ENCODE peak calls at places on chromosome 2, in four cellular contexts. One of them, this sample, is unnamed.

GRCh38 chr2:40737180-40737579 is 285.3 kb upstream of the SLC8A1 start:
- DNase-seq in H1: no peak
- DNase-seq in K562: no peak
- DNase-seq in GM12878: no peak
- DNase-seq in this sample: no peak

GRCh38 chr2:60429681-60430080 is 123.8 kb downstream of the BCL11A start:
- DNase-seq in H1: no peak
- DNase-seq in GM12878: no peak
- DNase-seq in K562: no peak
- DNase-seq in this sample: no peak

GRCh38 chr2:71711470-71711857 is 258.1 kb downstream of the DYSF start:
- DNase-seq in H1: no peak
- DNase-seq in GM12878: no peak
- DNase-seq in K562: no peak
- DNase-seq in this sample: no peak

GRCh38 chr2:179344280-179344961 is 79.8 kb upstream of the SESTD1 start:
- DNase-seq in K562: no peak
- DNase-seq in GM12878: no peak
- DNase-seq in H1: no peak
- DNase-seq in this sample: peak

GRCh38 chr2:27891820-27892105 is 1.2 kb downstream of the BABAM2 start:
- DNase-seq in H1: no peak
- DNase-seq in GM12878: no peak
- DNase-seq in K562: no peak
- DNase-seq in this sample: peak

GRCh38 chr2:68464651-68465050 is 2.4 kb downstream of the FBXO48 start:
- DNase-seq in K562: no peak
- DNase-seq in GM12878: no peak
- DNase-seq in H1: no peak
- DNase-seq in this sample: no peak

GRCh38 chr2:40274284-40274683 is 177.6 kb downstream of the SLC8A1 start:
- DNase-seq in H1: no peak
- DNase-seq in GM12878: no peak
- DNase-seq in K562: no peak
- DNase-seq in this sample: no peak

GRCh38 chr2:88826399-88826798 is 134.9 kb downstream of the RPIA start:
- DNase-seq in H1: no peak
- DNase-seq in K562: no peak
- DNase-seq in GM12878: no peak
- DNase-seq in this sample: no peak

GRCh38 chr2:2542966-2543555 is 212.0 kb upstream of the MYT1L start:
- DNase-seq in K562: peak
- DNase-seq in GM12878: no peak
- DNase-seq in H1: no peak
- DNase-seq in this sample: no peak

GRCh38 chr2:96197541-96198255 is 10.9 kb downstream of the STARD7 start:
- DNase-seq in GM12878: no peak
- DNase-seq in H1: no peak
- DNase-seq in K562: no peak
- DNase-seq in this sample: no peak

GRCh38 chr2:151730242-151730975 is 3.9 kb downstream of the NEB start:
- DNase-seq in H1: no peak
- DNase-seq in K562: no peak
- DNase-seq in GM12878: no peak
- DNase-seq in this sample: no peak

GRCh38 chr2:159557437-159558034 is 58.8 kb downstream of the BAZ2B start:
- DNase-seq in K562: no peak
- DNase-seq in H1: no peak
- DNase-seq in GM12878: peak
- DNase-seq in this sample: peak

GRCh38 chr2:174035117-174035516 is 69.9 kb upstream of the SP3 start:
- DNase-seq in K562: no peak
- DNase-seq in GM12878: no peak
- DNase-seq in H1: no peak
- DNase-seq in this sample: no peak

GRCh38 chr2:97716695-97717617 is 3.6 kb downstream of the ZAP70 start:
- DNase-seq in H1: no peak
- DNase-seq in K562: no peak
- DNase-seq in GM12878: no peak
- DNase-seq in this sample: no peak

GRCh38 chr2:20957745-20958144 is 86.1 kb downstream of the APOB start:
- DNase-seq in H1: no peak
- DNase-seq in K562: no peak
- DNase-seq in GM12878: no peak
- DNase-seq in this sample: no peak

GRCh38 chr2:210370562-210370961 is 55.6 kb upstream of the MYL1 start:
- DNase-seq in K562: no peak
- DNase-seq in GM12878: no peak
- DNase-seq in H1: no peak
- DNase-seq in this sample: no peak

DNA sequence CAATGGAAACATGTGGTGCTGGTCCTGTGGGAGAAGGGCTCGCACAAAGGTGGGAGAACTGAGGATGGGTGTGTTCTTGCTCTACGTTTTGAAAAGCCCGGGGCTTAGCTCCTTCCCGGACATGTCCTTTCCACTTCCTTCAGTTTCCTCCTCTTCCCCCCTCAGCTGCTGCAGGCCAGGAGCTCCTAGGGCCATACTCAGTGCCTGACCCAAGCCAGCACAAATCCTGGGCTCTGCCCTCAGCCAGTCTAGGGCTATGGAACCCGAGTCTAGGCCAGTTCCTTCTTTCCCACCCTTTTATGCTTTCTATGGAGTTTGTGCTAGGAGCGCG is 1.4 kb upstream of the SIX2 start:
- DNase-seq in GM12878: no peak
- DNase-seq in H1: no peak
- DNase-seq in K562: no peak
- DNase-seq in this sample: no peak
- TF ChIP-seq EZH2 in GM12878: no peak
- TF ChIP-seq EZH2 in H1: peak
- TF ChIP-seq EZH2 in K562: no peak
- TF ChIP-seq EZH2 in this sample: no peak

GRCh38 chr2:203327918-203328734 is at the start of gene ABI2:
- DNase-seq in H1: peak
- DNase-seq in GM12878: no peak
- DNase-seq in K562: peak
- DNase-seq in this sample: peak
- TF ChIP-seq POLR2AphosphoS5 in H1: peak
- TF ChIP-seq POLR2AphosphoS5 in GM12878: no peak
- TF ChIP-seq POLR2AphosphoS5 in K562: no peak
- TF ChIP-seq POLR2AphosphoS5 in this sample: peak

GRCh38 chr2:46764547-46764946 is 151.1 kb downstream of the MCFD2 start:
- DNase-seq in K562: no peak
- DNase-seq in GM12878: no peak
- DNase-seq in H1: no peak
- DNase-seq in this sample: no peak

GRCh38 chr2:46770622-46771021 is 145.0 kb downstream of the MCFD2 start:
- DNase-seq in H1: no peak
- DNase-seq in K562: no peak
- DNase-seq in GM12878: no peak
- DNase-seq in this sample: peak

GRCh38 chr2:46769809-46770208 is 145.8 kb downstream of the MCFD2 start:
- DNase-seq in H1: no peak
- DNase-seq in GM12878: no peak
- DNase-seq in K562: no peak
- DNase-seq in this sample: peak

GRCh38 chr2:46765045-46765444 is 150.6 kb downstream of the MCFD2 start:
- DNase-seq in K562: no peak
- DNase-seq in GM12878: no peak
- DNase-seq in H1: no peak
- DNase-seq in this sample: no peak

DNA sequence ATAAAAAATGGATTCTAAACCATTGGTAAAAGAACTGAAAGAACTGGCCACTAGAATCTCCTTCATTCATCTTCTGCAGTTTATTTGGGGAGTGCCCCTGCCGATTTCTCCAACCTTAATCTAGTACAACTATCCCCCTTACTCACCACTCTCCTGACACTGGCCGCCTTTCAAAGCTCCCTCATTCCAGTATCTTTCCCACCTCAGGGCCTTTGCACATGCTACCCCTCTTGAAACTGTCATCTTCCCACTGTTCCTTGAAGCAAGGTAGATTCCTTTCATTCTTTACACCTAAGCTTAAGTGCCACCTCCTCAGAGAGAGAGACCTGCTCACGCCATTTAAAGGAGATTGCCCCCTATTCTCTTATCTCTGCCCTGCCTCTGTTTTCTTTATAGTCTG is 147.9 kb downstream of the MCFD2 start:
- DNase-seq in K562: no peak
- DNase-seq in H1: no peak
- DNase-seq in GM12878: no peak
- DNase-seq in this sample: no peak
- TF ChIP-seq EP300 in K562: no peak
- TF ChIP-seq EP300 in H1: no peak
- TF ChIP-seq EP300 in GM12878: no peak
- TF ChIP-seq EP300 in this sample: no peak

GRCh38 chr2:72916743-72917137 is 579 bp upstream of the EMX1 start:
- DNase-seq in H1: no peak
- DNase-seq in GM12878: no peak
- DNase-seq in K562: no peak
- DNase-seq in this sample: no peak
- TF ChIP-seq EZH2 in H1: peak
- TF ChIP-seq EZH2 in GM12878: no peak
- TF ChIP-seq EZH2 in K562: no peak
- TF ChIP-seq EZH2 in this sample: no peak

DNA sequence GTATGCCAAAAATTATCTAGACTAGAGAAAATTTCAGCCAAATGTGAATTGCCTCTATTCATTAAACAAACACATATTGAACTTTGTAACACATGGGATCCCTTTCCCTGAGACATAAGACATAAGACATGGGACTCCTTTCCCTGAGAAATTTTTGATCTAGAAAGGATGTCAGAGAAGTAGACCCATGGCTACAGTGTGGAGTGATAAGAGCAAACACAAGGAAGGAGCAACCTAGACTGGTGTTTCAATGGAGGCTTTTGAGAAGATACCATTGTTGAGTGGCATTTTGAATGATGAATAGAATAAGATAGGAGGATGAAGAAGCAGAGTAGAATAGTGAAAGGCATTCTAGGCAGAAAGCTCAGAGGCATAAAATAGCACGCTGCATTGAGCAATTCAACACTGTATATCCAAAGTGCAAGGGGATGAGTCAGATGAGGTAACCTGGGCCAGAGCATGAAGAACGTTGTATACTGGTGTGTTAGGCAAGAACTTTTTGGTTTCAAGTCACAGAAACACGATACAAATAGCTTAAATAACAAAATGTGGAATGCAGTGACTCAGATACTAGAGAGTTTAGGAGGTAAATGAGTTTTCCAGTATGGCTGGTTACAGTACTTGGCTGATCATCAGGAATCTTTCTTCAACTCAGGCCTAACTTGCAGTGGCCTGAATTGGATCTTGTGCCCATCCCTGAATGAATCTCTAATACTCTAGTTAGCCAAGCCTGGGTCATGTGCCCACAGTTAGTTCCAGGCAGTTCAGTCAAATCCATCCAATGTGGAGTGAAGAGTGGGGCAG is 129.8 kb upstream of the TANK start:
- DNase-seq in K562: no peak
- DNase-seq in H1: no peak
- DNase-seq in GM12878: no peak
- DNase-seq in this sample: peak
- TF ChIP-seq POLR2AphosphoS5 in K562: no peak
- TF ChIP-seq POLR2AphosphoS5 in H1: no peak
- TF ChIP-seq POLR2AphosphoS5 in GM12878: no peak
- TF ChIP-seq POLR2AphosphoS5 in this sample: no peak